ENCODE peak calls at places on chromosomes 2 and 18, in seven cellular contexts. L is fibroblast of mammary gland, X is astrocyte, E is psoas muscle, J is colonic mucosa, Z is SK-N-SH, Q is OCI-LY7. B is an unnamed sample.

GRCh38 chr18:48719988-48720654 is 181.3 kb downstream of the CTIF start:
- DNase-seq in L (peak; percentile 42), X (peak; percentile 62), E (no peak), J (no peak), Z (peak; percentile 63), Q (no peak), B (no peak)

GRCh38 chr2:65485839-65486238 is 53.4 kb upstream of the SPRED2 start:
- DNase-seq in L (no peak), X (no peak), E (no peak), J (no peak), Z (no peak), Q (no peak), B (no peak)

GRCh38 chr2:183033951-183034350 is 4.3 kb downstream of the NCKAP1 start:
- DNase-seq in L (no peak), X (no peak), E (no peak), J (no peak), Z (no peak), Q (no peak), B (no peak)

GRCh38 chr2:237859533-237860272 is at the start of gene RAMP1:
- DNase-seq in L (no peak), X (no peak), E (peak; percentile 53), J (no peak), Z (peak; percentile 81), Q (no peak), B (peak; percentile 5)

GRCh38 chr18:38751897-38752296 is 1186.3 kb upstream of the CELF4 start:
- DNase-seq in L (no peak), X (no peak), E (no peak), J (no peak), Z (no peak), Q (no peak), B (no peak)

GRCh38 chr2:232615339-232615738 is 18.1 kb upstream of the EFHD1 start:
- DNase-seq in L (no peak), X (no peak), E (no peak), J (no peak), Z (no peak), Q (no peak), B (no peak)

GRCh38 chr2:31413025-31413424 is 1.5 kb downstream of the XDH start:
- DNase-seq in L (peak; percentile 60), X (no peak), E (no peak), J (no peak), Z (no peak), Q (no peak), B (peak; percentile 72)

GRCh38 chr18:77815666-77816338 is 566.2 kb downstream of the GALR1 start:
- DNase-seq in L (no peak), X (no peak), E (no peak), J (no peak), Z (no peak), Q (no peak), B (no peak)

GRCh38 chr2:174577967-174578589 is 19.5 kb downstream of the WIPF1 start:
- DNase-seq in L (peak; percentile 74), X (peak; percentile 49), E (no peak), J (no peak), Z (peak; percentile 51), Q (peak; percentile 69), B (peak; percentile 82)

GRCh38 chr18:13137041-13137938 is 81.3 kb upstream of the LDLRAD4 start:
- DNase-seq in L (no peak), X (peak; percentile 9), E (peak; percentile 56), J (peak; percentile 37), Z (peak; percentile 70), Q (no peak), B (no peak)

GRCh38 chr2:61889212-61889956 is 928 bp upstream of the CCT4 start:
- DNase-seq in L (no peak), X (no peak), E (peak; percentile 31), J (peak; percentile 26), Z (no peak), Q (no peak), B (no peak)

GRCh38 chr2:190853659-190854386 is 26.8 kb upstream of the GLS start:
- DNase-seq in L (peak; percentile 46), X (no peak), E (no peak), J (no peak), Z (no peak), Q (no peak), B (peak; percentile 39)

GRCh38 chr18:30787410-30787809 is 255.1 kb downstream of the DSC3 start:
- DNase-seq in L (no peak), X (no peak), E (no peak), J (no peak), Z (no peak), Q (no peak), B (no peak)

GRCh38 chr2:177275041-177275440 is 10.5 kb upstream of the NFE2L2 start:
- DNase-seq in L (peak; percentile 94), X (peak; percentile 86), E (no peak), J (no peak), Z (no peak), Q (no peak), B (peak; percentile 61)

GRCh38 chr2:7118606-7119503 is 201.6 kb downstream of the RNF144A start:
- DNase-seq in L (peak; percentile 17), X (no peak), E (no peak), J (no peak), Z (peak; percentile 73), Q (peak; percentile 37), B (peak; percentile 44)

GRCh38 chr2:171703574-171704347 is 16.5 kb downstream of the DYNC1I2 start:
- DNase-seq in L (peak; percentile 56), X (peak; percentile 9), E (no peak), J (no peak), Z (peak; percentile 40), Q (peak; percentile 56), B (peak; percentile 46)

GRCh38 chr2:224749136-224749535 is 33.0 kb upstream of the CCDC195 start:
- DNase-seq in L (no peak), X (no peak), E (no peak), J (no peak), Z (no peak), Q (no peak), B (no peak)

GRCh38 chr2:37706334-37706733 is 34.9 kb upstream of the CDC42EP3 start:
- DNase-seq in L (no peak), X (no peak), E (no peak), J (no peak), Z (no peak), Q (no peak), B (no peak)

GRCh38 chr2:62577994-62578836 is 72.2 kb upstream of the TMEM17 start:
- DNase-seq in L (peak; percentile 96), X (peak; percentile 96), E (no peak), J (no peak), Z (no peak), Q (no peak), B (peak; percentile 97)

GRCh38 chr2:121161272-121161671 is 123.7 kb downstream of the TFCP2L1 start:
- DNase-seq in L (no peak), X (no peak), E (no peak), J (no peak), Z (no peak), Q (no peak), B (no peak)

GRCh38 chr2:32825291-32825712 is 121.5 kb upstream of the LTBP1 start:
- DNase-seq in L (peak; percentile 53), X (peak; percentile 26), E (peak; percentile 44), J (no peak), Z (peak; percentile 59), Q (no peak), B (no peak)

GRCh38 chr18:42164556-42164955 is 209.5 kb downstream of the PIK3C3 start:
- DNase-seq in L (no peak), X (peak; percentile 44), E (no peak), J (no peak), Z (no peak), Q (no peak), B (no peak)

GRCh38 chr18:79318142-79318673 is 77.5 kb upstream of the NFATC1 start:
- DNase-seq in L (no peak), X (no peak), E (no peak), J (no peak), Z (no peak), Q (no peak), B (no peak)

GRCh38 chr18:79320216-79320615 is 75.5 kb upstream of the NFATC1 start:
- DNase-seq in L (no peak), X (no peak), E (no peak), J (no peak), Z (no peak), Q (no peak), B (no peak)

GRCh38 chr18:79321625-79322024 is 74.1 kb upstream of the NFATC1 start:
- DNase-seq in L (peak; percentile 34), X (no peak), E (no peak), J (no peak), Z (no peak), Q (no peak), B (peak; percentile 51)

GRCh38 chr18:79315589-79315988 is 80.1 kb upstream of the NFATC1 start:
- DNase-seq in L (no peak), X (no peak), E (no peak), J (no peak), Z (no peak), Q (no peak), B (no peak)

DNA sequence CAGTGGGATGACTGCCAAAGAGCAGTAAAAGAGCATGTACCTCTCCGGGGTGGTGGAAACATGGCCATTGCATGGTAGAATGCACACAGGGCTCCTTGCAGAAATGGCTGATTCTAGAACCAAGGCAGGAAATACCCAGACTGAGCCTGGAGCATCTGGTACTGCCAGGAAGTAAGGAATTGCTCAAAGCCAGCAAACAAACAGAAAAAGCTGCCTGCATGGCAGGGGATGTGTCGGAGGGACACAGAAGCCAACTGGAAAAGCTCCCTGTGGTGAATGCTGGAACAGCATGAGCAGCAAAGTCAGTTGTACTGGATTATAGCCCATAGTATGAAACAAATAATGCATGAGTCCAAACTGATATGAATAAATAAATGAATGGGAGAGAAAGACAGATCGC is 78.0 kb upstream of the NFATC1 start:
- DNase-seq in L (no peak), X (no peak), E (no peak), J (no peak), Z (no peak), Q (no peak), B (peak; percentile 43)
- TF ChIP-seq CTCF in L (peak; percentile 2), X (peak; percentile 14), E (no peak), J (no peak), Z (no peak), Q (no peak), B (peak; percentile 30)

GRCh38 chr2:169693344-169693743 is 861 bp downstream of the CFAP210 start:
- DNase-seq in L (peak; percentile 6), X (no peak), E (no peak), J (no peak), Z (peak; percentile 64), Q (peak; percentile 7), B (no peak)
- H3K4me3 ChIP-seq in L (no peak overlapping the region), X (no peak overlapping the region), E (no peak overlapping the region), J (no peak overlapping the region), Z (peak overlapping the region; percentile 81), Q (peak overlapping the region; percentile 73), B (no peak overlapping the region)

DNA sequence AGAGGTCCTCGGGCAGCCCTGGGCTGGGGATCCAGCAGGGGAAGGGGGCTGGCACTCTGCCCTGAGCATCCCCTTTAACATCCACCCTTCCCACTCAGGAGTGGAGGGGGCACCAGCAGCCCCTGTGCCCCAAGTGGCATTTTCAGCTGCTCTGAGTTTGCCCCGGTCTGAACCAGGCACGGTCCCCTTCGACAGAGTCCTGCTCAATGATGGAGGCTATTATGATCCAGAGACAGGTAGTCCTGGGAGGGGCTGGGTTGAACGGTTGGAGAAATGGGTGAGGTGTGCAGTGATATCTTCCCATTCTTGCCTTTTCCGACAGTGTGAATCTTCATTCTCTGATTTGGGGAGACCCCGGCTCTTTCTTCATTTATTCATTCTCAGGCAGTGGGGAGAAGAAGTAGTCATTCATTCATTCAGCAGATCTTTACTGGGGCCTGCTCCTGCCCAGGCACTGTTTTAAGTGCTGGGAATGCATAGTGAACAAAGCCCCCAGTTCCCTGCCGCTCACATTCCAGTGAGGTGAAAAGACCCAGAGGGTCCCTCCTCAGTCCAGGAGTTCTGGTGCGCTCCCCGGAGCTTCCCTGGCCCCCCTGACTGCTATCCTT is 1.4 kb upstream of the KHK start:
- DNase-seq in L (no peak), X (no peak), E (no peak), J (no peak), Z (no peak), Q (no peak), B (no peak)
- TF ChIP-seq CTCF in L (no peak), X (no peak), E (no peak), J (no peak), Z (no peak), Q (no peak), B (no peak)

GRCh38 chr18:50559750-50560680 is at the start of gene MAPK4:
- DNase-seq in L (peak; percentile 11), X (peak; percentile 15), E (peak; percentile 51), J (peak; percentile 37), Z (peak; percentile 89), Q (no peak), B (peak; percentile 8)
- H3K4me3 ChIP-seq in L (peak within 1 kb of the TSS; percentile 17), X (peak within 1 kb of the TSS; percentile 56), E (peak within 1 kb of the TSS; percentile 70), J (peak within 1 kb of the TSS; percentile 53), Z (peak within 1 kb of the TSS; percentile 55), Q (no peak within 1 kb of the TSS), B (peak within 1 kb of the TSS; percentile 20)

B was measured in AG10803.